ENCODE peak calls at places on chromosomes 1 and 21, in four cellular contexts. Q, L, A and D are unnamed samples.

GRCh38 chr1:38818706-38819439 is 40.7 kb downstream of the RRAGC start:
- DNase-seq in L (no peak), Q (no peak), A (no peak), D (peak; percentile 66)

GRCh38 chr1:108661030-108661609 is at the start of gene HENMT1:
- DNase-seq in L (peak; percentile 35), A (peak; percentile 63), Q (peak; percentile 80), D (peak; percentile 48)

GRCh38 chr1:205227584-205228006 is at the start of gene TMCC2:
- DNase-seq in A (peak; percentile 78), L (peak; percentile 84), Q (peak; percentile 84), D (peak; percentile 86)

GRCh38 chr1:64093941-64094340 is 109.5 kb upstream of the UBE2U start:
- DNase-seq in L (peak; percentile 64), Q (no peak), A (no peak), D (no peak)

GRCh38 chr1:24186993-24187790 is at the start of gene IFNLR1:
- DNase-seq in L (no peak), A (peak; percentile 84), Q (peak; percentile 26), D (peak; percentile 91)

GRCh38 chr1:245645406-245645805 is 490.6 kb downstream of the KIF26B start:
- DNase-seq in Q (no peak), A (no peak), L (no peak), D (no peak)

GRCh38 chr21:41961282-41961701 is 7.5 kb upstream of the C2CD2 start:
- DNase-seq in A (no peak), L (peak; percentile 90), Q (no peak), D (no peak)

GRCh38 chr1:31671147-31671546 is 26.5 kb upstream of the PEF1 start:
- DNase-seq in Q (no peak), A (no peak), L (no peak), D (no peak)

GRCh38 chr21:27570306-27570868 is 603.5 kb upstream of the ADAMTS5 start:
- DNase-seq in A (no peak), L (peak; percentile 94), Q (no peak), D (no peak)

GRCh38 chr1:84665703-84666317 is 24.5 kb downstream of the SSX2IP start:
- DNase-seq in L (peak; percentile 60), A (no peak), Q (no peak), D (no peak)

DNA sequence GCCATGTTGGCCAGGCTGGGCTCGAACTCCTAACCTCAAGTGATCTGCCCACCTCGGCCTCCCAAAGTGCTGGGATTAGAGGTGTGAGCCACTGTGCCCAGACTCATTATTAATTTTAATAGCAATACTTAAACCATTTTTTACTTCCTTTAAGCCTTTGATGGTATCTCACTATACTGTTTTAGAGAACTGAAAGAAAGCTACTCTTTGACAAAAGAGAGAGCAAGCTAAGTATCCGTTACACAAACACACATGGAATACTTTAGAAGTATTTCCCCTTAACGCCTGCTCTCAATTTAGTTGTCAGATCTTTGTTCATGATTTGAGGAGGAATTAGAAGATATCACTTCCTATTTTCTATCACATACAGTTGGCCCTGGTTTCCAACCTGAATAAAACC is 189.4 kb downstream of the COP1 start:
- DNase-seq in L (no peak), A (no peak), Q (no peak), D (no peak)
- H3K4me3 ChIP-seq in L (no peak overlapping the region), A (no peak overlapping the region), Q (no peak overlapping the region), D (no peak overlapping the region)

GRCh38 chr1:216604771-216605170 is 118.5 kb downstream of the ESRRG start:
- DNase-seq in L (no peak), A (no peak), Q (no peak), D (no peak)

GRCh38 chr1:216601427-216601751 is 121.8 kb downstream of the ESRRG start:
- DNase-seq in A (no peak), L (no peak), Q (no peak), D (no peak)

GRCh38 chr1:216598448-216598847 is 124.8 kb downstream of the ESRRG start:
- DNase-seq in Q (no peak), L (no peak), A (no peak), D (no peak)

GRCh38 chr1:216599851-216600250 is 123.4 kb downstream of the ESRRG start:
- DNase-seq in Q (no peak), L (no peak), A (no peak), D (no peak)

DNA sequence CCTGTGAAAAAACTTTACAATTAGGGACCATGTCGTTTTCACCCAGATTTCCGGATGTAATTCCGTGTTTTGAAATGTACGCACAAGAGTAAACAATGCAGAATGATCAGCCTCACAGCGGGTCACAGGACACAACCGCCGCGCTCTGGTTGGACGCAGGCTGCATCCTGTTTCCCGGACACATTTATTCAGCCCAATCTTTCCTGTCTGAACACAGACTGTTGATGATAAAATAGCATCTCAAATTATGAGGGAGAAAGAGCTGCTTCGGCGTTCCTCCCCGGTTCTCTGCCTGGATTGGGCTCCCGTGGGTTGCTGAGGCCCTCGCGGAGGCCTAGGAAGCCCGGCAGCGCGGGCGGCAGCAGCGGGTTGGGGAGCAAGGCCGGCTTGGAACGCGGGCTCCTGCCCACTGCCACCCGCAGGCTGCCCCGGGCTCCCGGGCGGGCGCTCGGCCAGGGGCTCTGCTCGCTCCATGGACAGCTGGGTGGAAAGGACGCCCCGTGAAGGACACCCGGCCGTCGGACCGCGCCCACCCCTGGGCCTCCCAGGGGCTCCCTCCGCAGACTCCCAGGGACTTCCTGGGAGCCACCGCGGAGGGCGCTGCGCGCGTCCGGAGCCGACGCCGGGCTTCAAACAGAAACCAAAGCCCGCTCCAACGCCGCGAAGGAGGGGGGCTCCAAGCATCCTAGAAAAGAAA is 122.4 kb downstream of the ESRRG start:
- DNase-seq in L (peak; percentile 78), A (peak; percentile 28), Q (peak; percentile 81), D (peak; percentile 93)
- TF ChIP-seq POLR2A in L (peak; percentile 53), A (peak; percentile 22), Q (peak; percentile 33), D (peak; percentile 40)

GRCh38 chr1:156623946-156624813 is 5.0 kb downstream of the HAPLN2 start:
- DNase-seq in A (no peak), L (peak; percentile 24), Q (peak; percentile 78), D (peak; percentile 87)

GRCh38 chr1:156624814-156625435 is 5.7 kb downstream of the HAPLN2 start:
- DNase-seq in Q (no peak), A (no peak), L (no peak), D (peak; percentile 80)

GRCh38 chr1:156626079-156626438 is 6.8 kb downstream of the HAPLN2 start:
- DNase-seq in L (no peak), Q (no peak), A (no peak), D (no peak)

GRCh38 chr1:156627313-156627880 is 8.2 kb downstream of the HAPLN2 start:
- DNase-seq in L (peak; percentile 47), Q (peak; percentile 68), A (peak; percentile 31), D (peak; percentile 27)

DNA sequence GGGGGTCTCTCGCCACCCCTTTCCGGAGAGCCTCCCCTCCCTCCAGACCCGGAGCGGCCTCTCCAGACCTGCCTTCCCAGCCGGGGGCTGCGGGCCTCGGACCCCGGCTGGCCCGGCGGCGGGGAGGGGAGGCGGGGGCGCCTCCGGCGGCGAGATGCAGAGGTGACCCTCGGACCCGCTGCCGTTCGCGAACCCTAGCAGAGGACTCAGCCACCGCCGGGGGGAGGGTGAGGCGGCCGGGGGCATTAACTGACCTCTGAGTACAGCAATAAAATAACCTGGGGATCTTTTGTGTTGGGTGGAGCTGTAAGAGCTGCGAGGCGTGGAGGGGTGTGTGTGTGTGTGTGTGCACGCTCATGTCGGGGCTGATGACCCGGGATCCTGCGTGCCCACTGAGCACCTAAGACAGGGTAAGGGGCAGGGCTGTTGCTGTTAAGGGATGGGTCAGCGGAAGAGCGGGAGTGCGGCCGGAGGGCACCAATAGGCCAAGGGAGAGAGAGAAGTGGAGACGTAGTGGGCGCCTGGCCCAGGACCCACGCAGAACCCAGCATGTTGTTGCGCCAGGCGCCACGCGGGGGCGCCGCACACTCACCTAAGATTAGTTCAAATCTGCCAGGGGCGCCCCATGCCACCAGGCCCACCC is 6.3 kb downstream of the HAPLN2 start:
- DNase-seq in L (peak; percentile 28), Q (peak; percentile 61), A (peak; percentile 51), D (peak; percentile 94)
- H3K4me3 ChIP-seq in L (no peak overlapping the region), Q (peak overlapping the region; percentile 49), A (peak overlapping the region; percentile 55), D (peak overlapping the region; percentile 17)

DNA sequence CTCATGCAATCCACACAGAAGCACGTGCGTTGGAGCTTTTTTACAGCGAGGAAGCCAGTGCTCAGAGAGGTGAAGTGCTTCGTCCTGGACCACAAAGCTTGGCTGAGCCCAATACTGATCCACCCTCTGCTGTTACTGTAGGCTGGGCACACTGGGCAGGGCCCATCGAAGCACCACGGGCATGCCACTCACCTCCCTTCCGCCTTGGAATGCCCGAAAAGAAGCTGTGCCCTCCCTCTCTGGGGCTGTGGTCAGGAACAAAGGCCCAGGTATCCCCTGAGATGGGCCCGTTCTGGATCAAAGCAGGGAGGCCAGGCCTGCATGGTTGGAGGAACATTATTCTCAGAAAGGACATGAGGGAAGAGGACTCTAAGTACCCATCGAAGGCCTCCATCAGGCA is 206.7 kb upstream of the C1orf174 start:
- DNase-seq in Q (no peak), A (no peak), L (no peak), D (no peak)
- TF ChIP-seq POLR2A in Q (no peak), A (no peak), L (no peak), D (no peak)

GRCh38 chr1:221991221-221991620 is 249.3 kb upstream of the DUSP10 start:
- DNase-seq in Q (no peak), L (peak; percentile 67), A (no peak), D (no peak)
- H3K4me3 ChIP-seq in Q (no peak overlapping the region), L (no peak overlapping the region), A (no peak overlapping the region), D (no peak overlapping the region)